ENCODE peak calls at places on chromosome 1, in six cellular contexts. J, H, R, W, B and Y are unnamed samples.

GRCh38 chr1:26344147-26344920 is 9.6 kb downstream of the CRYBG2 start:
- DNase-seq in J (no peak), H (no peak), R (no peak), W (no peak), B (no peak), Y (no peak)

GRCh38 chr1:53468374-53468773 is 9.2 kb downstream of the DMRTB1 start:
- DNase-seq in J (no peak), H (no peak), R (no peak), W (no peak), B (no peak), Y (no peak)

GRCh38 chr1:22508991-22509390 is 54.3 kb upstream of the EPHA8 start:
- DNase-seq in J (no peak), H (no peak), R (no peak), W (no peak), B (no peak), Y (no peak)

GRCh38 chr1:2588661-2589330 is 2.2 kb downstream of the PRXL2B start:
- DNase-seq in J (no peak), H (no peak), R (no peak), W (no peak), B (peak; percentile 77), Y (no peak)

GRCh38 chr1:204929487-204930185 is 59.0 kb downstream of the NFASC start:
- DNase-seq in J (no peak), H (no peak), R (no peak), W (no peak), B (no peak), Y (no peak)

GRCh38 chr1:183996036-183996376 is 41.5 kb downstream of the COLGALT2 start:
- DNase-seq in J (no peak), H (no peak), R (no peak), W (no peak), B (no peak), Y (no peak)

GRCh38 chr1:27872802-27873665 is 690 bp downstream of the THEMIS2 start:
- DNase-seq in J (peak; percentile 56), H (no peak), R (no peak), W (no peak), B (peak; percentile 69), Y (no peak)

GRCh38 chr1:220922951-220923350 is 43.7 kb downstream of the HLX start:
- DNase-seq in J (no peak), H (no peak), R (no peak), W (no peak), B (no peak), Y (no peak)

GRCh38 chr1:220431840-220432239 is 96.1 kb upstream of the MARK1 start:
- DNase-seq in J (no peak), H (no peak), R (no peak), W (no peak), B (no peak), Y (no peak)

GRCh38 chr1:100349276-100349675 is 3.0 kb upstream of the CDC14A start:
- DNase-seq in J (no peak), H (no peak), R (no peak), W (no peak), B (no peak), Y (no peak)